ENCODE peak calls at places on chromosomes 11 and 22, in six cellular contexts. E is psoas muscle, U is small intestine, C is GM23248, I is Peyer's patch, Q is K562. Z is an unnamed sample.

GRCh38 chr11:45771942-45772522 is 32.9 kb upstream of the SLC35C1 start:
- DNase-seq in E (peak; percentile 93), C (peak; percentile 93), I (peak; percentile 88), Q (peak; percentile 95), U (peak; percentile 78), Z (peak; percentile 94)

GRCh38 chr11:65932558-65932919 is 12.7 kb upstream of the TSGA10IP start:
- DNase-seq in I (no peak), E (no peak), U (no peak), C (peak; percentile 65), Q (peak; percentile 61), Z (no peak)

GRCh38 chr11:117520201-117520600 is 192.5 kb downstream of the CEP164 start:
- DNase-seq in Q (no peak), I (no peak), U (peak; percentile 46), E (no peak), C (peak; percentile 32), Z (no peak)

GRCh38 chr11:77967753-77968152 is 26.7 kb downstream of the INTS4 start:
- DNase-seq in C (no peak), U (no peak), Q (no peak), E (no peak), I (no peak), Z (no peak)

GRCh38 chr22:33083212-33083611 is 25.0 kb upstream of the SYN3 start:
- DNase-seq in E (no peak), U (peak; percentile 3), Q (no peak), I (no peak), C (peak; percentile 6), Z (no peak)

GRCh38 chr11:20873054-20873453 is 203.7 kb downstream of the NELL1 start:
- DNase-seq in E (no peak), I (no peak), C (peak; percentile 8), U (peak; percentile 18), Q (peak; percentile 22), Z (no peak)

GRCh38 chr11:112961146-112961668 is at the start of gene NCAM1:
- DNase-seq in C (peak; percentile 36), E (peak; percentile 78), I (peak; percentile 52), U (peak; percentile 13), Q (peak; percentile 21), Z (peak; percentile 78)

GRCh38 chr22:39309364-39309861 is 10.0 kb downstream of the RPL3 start:
- DNase-seq in U (no peak), Q (no peak), I (no peak), C (peak; percentile 61), E (no peak), Z (no peak)

GRCh38 chr11:16280256-16280682 is 76.1 kb downstream of the SOX6 start:
- DNase-seq in U (peak; percentile 96), E (peak; percentile 58), C (no peak), Q (peak; percentile 42), I (peak; percentile 89), Z (no peak)

GRCh38 chr11:70739811-70740474 is 341.6 kb downstream of the CTTN start:
- DNase-seq in U (no peak), I (no peak), C (no peak), Q (no peak), E (no peak), Z (no peak)

GRCh38 chr11:113923572-113923971 is 19.0 kb downstream of the HTR3B start:
- DNase-seq in U (no peak), E (no peak), Q (no peak), I (no peak), C (no peak), Z (no peak)

GRCh38 chr22:33447733-33448132 is 389.6 kb upstream of the SYN3 start:
- DNase-seq in Q (no peak), U (no peak), I (no peak), E (no peak), C (no peak), Z (no peak)

GRCh38 chr11:11347583-11347982 is 5.5 kb downstream of the CSNK2A3 start:
- DNase-seq in U (no peak), E (no peak), C (no peak), I (no peak), Q (no peak), Z (no peak)

GRCh38 chr11:70497536-70498075 is 99.3 kb downstream of the CTTN start:
- DNase-seq in Q (no peak), E (peak; percentile 28), C (no peak), U (no peak), I (peak; percentile 25), Z (peak; percentile 68)

GRCh38 chr11:110243804-110244203 is 52.6 kb downstream of the RDX start:
- DNase-seq in Q (no peak), C (no peak), E (no peak), U (no peak), I (no peak), Z (no peak)

GRCh38 chr22:39318507-39319283 is 728 bp downstream of the RPL3 start:
- DNase-seq in Q (no peak), E (peak; percentile 63), U (peak; percentile 56), C (peak; percentile 47), I (peak; percentile 69), Z (no peak)

GRCh38 chr11:72851726-72852125 is 37.5 kb downstream of the ATG16L2 start:
- DNase-seq in E (no peak), C (no peak), Q (no peak), I (no peak), U (no peak), Z (no peak)

GRCh38 chr11:9095421-9095820 is 4.0 kb upstream of the SCUBE2 start:
- DNase-seq in I (no peak), C (no peak), E (no peak), Q (no peak), U (no peak), Z (no peak)

GRCh38 chr11:72038491-72038890 is 39.8 kb downstream of the IL18BP start:
- DNase-seq in C (peak; percentile 86), E (peak; percentile 83), I (peak; percentile 54), U (peak; percentile 52), Q (peak; percentile 35), Z (no peak)

GRCh38 chr11:12581923-12582322 is 92.3 kb upstream of the TEAD1 start:
- DNase-seq in U (peak; percentile 17), Q (no peak), I (no peak), C (peak; percentile 96), E (no peak), Z (no peak)

GRCh38 chr22:23790819-23791736 is 4.3 kb downstream of the SMARCB1 start:
- DNase-seq in Q (no peak), I (peak; percentile 33), E (no peak), U (no peak), C (peak; percentile 78), Z (peak; percentile 51)

GRCh38 chr22:17057959-17058814 is 26.6 kb upstream of the IL17RA start:
- DNase-seq in C (peak; percentile 79), E (peak; percentile 66), I (no peak), Q (peak; percentile 81), U (peak; percentile 51), Z (no peak)

GRCh38 chr11:117328414-117329010 is 858 bp downstream of the CEP164 start:
- DNase-seq in C (peak; percentile 74), E (no peak), U (peak; percentile 34), Q (peak; percentile 23), I (no peak), Z (peak; percentile 60)

GRCh38 chr11:44564198-44564597 is 1.3 kb upstream of the CD82 start:
- DNase-seq in I (peak; percentile 83), U (peak; percentile 96), E (no peak), C (peak; percentile 11), Q (no peak), Z (no peak)

GRCh38 chr22:50527921-50528681 is 1.7 kb downstream of the TYMP start:
- DNase-seq in U (peak; percentile 42), Q (no peak), I (no peak), E (no peak), C (no peak), Z (no peak)

DNA sequence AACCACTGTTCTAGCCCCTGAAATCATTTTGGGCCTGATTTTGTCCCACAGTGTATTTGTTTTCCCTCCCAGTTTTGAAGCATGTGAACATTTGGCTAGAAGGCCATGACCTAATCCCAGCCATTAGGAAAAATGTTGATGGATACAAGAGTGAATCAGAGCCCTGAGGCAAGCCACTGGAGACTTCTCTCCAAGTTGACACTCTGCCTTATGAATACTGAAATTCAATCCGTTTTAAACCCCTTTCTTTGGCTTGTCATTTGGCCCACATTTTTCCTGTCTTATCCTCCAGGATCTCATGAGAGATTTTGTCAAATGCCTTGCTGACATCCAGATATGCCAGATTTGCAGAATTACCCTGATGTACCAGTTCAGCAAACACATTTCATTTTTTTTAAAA is 158.8 kb downstream of the FAT3 start:
- DNase-seq in E (no peak), U (no peak), Q (no peak), C (peak; percentile 81), I (no peak), Z (no peak)
- H3K4me1 ChIP-seq in E (no peaks in the 10 kb centered on the region), U (no peaks in the 10 kb centered on the region), Q (no peaks in the 10 kb centered on the region), C (peaks cover 31% of the 10 kb centered on the region), I (no peaks in the 10 kb centered on the region), Z (no peaks in the 10 kb centered on the region)

DNA sequence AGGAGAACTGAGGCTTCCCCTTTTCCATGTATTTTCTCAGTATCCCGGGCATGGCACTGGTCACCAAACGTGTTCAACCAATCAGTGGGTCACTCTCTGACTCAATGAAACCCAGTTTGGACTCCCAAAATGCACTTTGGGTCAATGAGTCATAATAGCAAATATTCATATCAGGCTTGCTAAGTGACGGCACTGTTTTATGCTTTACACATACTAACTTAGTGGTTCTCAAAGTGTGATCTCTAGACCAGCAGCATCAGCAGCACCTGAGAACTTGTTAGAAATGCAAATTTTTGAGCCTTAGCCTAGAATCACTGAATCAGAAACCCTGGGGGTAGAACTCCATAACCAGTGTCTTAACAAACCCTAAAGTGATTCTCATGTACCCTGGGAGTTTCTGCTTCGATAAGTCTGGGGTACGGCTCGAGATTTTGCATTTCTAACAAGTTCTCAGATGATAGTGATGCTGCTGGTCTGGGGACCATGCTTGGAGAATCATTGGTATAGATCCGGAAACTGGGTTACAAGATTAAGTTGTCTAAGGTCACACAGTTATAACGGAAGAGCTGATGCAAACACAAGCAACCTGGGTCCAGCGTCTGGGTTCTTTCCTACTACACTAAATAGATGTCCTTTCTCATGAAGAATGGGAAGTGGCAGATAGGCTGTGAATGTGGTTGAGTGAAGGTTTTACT is 35.6 kb downstream of the ETS1 start:
- DNase-seq in C (no peak), Q (no peak), I (no peak), E (no peak), U (no peak), Z (no peak)
- H3K4me1 ChIP-seq in C (peaks cover 7% of the 10 kb centered on the region), Q (peaks cover 4% of the 10 kb centered on the region), I (peaks cover 22% of the 10 kb centered on the region), E (peaks cover 12% of the 10 kb centered on the region), U (no peaks in the 10 kb centered on the region), Z (peaks cover 72% of the 10 kb centered on the region)

GRCh38 chr11:64878494-64879225 is at the start of gene EHD1:
- DNase-seq in E (peak; percentile 99), C (peak; percentile 99), I (peak; percentile 100), U (peak; percentile 98), Q (peak; percentile 99), Z (peak; percentile 100)
- H3K4me1 ChIP-seq in E (peaks cover 42% of the 10 kb centered on the region), C (peaks cover 16% of the 10 kb centered on the region), I (peaks cover 30% of the 10 kb centered on the region), U (peaks cover 8% of the 10 kb centered on the region), Q (peaks cover 60% of the 10 kb centered on the region), Z (peaks cover 72% of the 10 kb centered on the region)

DNA sequence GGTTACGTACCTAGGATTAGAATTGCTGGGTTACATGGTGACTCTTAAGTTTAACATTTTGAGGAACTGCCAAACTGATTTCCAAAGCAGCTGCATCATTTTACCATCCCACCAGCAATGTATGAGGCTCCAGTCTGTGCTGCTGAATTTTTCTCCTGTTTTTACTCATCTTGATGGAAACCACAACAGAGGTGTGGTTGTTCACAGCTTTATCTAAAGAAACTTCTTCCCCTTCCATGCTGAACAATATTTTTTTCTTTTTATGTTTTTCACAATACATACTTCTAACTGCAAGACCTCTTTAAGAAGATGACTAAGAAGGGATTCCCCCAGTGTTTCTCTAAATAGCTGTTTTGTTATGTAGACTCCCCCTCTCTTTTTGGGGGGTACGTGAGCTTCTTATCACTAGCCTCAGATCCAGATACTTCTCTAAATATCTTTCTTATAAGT is 24.0 kb downstream of the TCP11L1 start:
- DNase-seq in C (peak; percentile 85), U (no peak), Q (no peak), I (no peak), E (no peak), Z (no peak)
- H3K4me1 ChIP-seq in C (peaks cover 34% of the 10 kb centered on the region), U (peaks cover 7% of the 10 kb centered on the region), Q (no peaks in the 10 kb centered on the region), I (no peaks in the 10 kb centered on the region), E (no peaks in the 10 kb centered on the region), Z (peaks cover 18% of the 10 kb centered on the region)